ENCODE peak calls at places on chromosomes 12 and 14, in seven cellular contexts. One of them, this sample, is unnamed.

GRCh38 chr14:53354331-53354730 is 201.2 kb upstream of the DDHD1 start:
- DNase-seq in SK-N-SH: no peak
- DNase-seq in HepG2: no peak
- DNase-seq in HCT116: no peak
- DNase-seq in GM12878: no peak
- DNase-seq in K562: no peak
- DNase-seq in H1: no peak
- DNase-seq in this sample: no peak

GRCh38 chr14:37668646-37669045 is 73.2 kb downstream of the TTC6 start:
- DNase-seq in HCT116: no peak
- DNase-seq in GM12878: no peak
- DNase-seq in HepG2: no peak
- DNase-seq in H1: no peak
- DNase-seq in K562: no peak
- DNase-seq in SK-N-SH: no peak
- DNase-seq in this sample: no peak

GRCh38 chr12:104736307-104736706 is 221.8 kb downstream of the SLC41A2 start:
- DNase-seq in HCT116: no peak
- DNase-seq in K562: no peak
- DNase-seq in GM12878: no peak
- DNase-seq in HepG2: no peak
- DNase-seq in H1: no peak
- DNase-seq in SK-N-SH: peak; percentile 55
- DNase-seq in this sample: no peak

GRCh38 chr14:99257673-99258221 is 14.2 kb downstream of the BCL11B start:
- DNase-seq in SK-N-SH: no peak
- DNase-seq in GM12878: no peak
- DNase-seq in H1: no peak
- DNase-seq in K562: no peak
- DNase-seq in HCT116: no peak
- DNase-seq in HepG2: no peak
- DNase-seq in this sample: no peak

GRCh38 chr12:19639781-19640180 is 200.5 kb downstream of the AEBP2 start:
- DNase-seq in GM12878: no peak
- DNase-seq in SK-N-SH: no peak
- DNase-seq in HepG2: no peak
- DNase-seq in K562: no peak
- DNase-seq in H1: no peak
- DNase-seq in HCT116: no peak
- DNase-seq in this sample: no peak

GRCh38 chr12:123519151-123520001 is 14.1 kb downstream of the RILPL1 start:
- DNase-seq in K562: no peak
- DNase-seq in GM12878: no peak
- DNase-seq in HepG2: peak; percentile 84
- DNase-seq in H1: no peak
- DNase-seq in HCT116: no peak
- DNase-seq in SK-N-SH: no peak
- DNase-seq in this sample: peak; percentile 33

GRCh38 chr12:89166525-89166934 is 185.8 kb downstream of the DUSP6 start:
- DNase-seq in GM12878: peak; percentile 43
- DNase-seq in K562: peak; percentile 3
- DNase-seq in H1: no peak
- DNase-seq in SK-N-SH: no peak
- DNase-seq in HepG2: no peak
- DNase-seq in HCT116: no peak
- DNase-seq in this sample: no peak

GRCh38 chr14:73452341-73453191 is 5.8 kb downstream of the NUMB start:
- DNase-seq in HepG2: no peak
- DNase-seq in GM12878: no peak
- DNase-seq in H1: no peak
- DNase-seq in HCT116: no peak
- DNase-seq in K562: peak; percentile 50
- DNase-seq in SK-N-SH: no peak
- DNase-seq in this sample: no peak

GRCh38 chr14:74258705-74259035 is 19.4 kb downstream of the VSX2 start:
- DNase-seq in GM12878: no peak
- DNase-seq in K562: no peak
- DNase-seq in HepG2: no peak
- DNase-seq in H1: no peak
- DNase-seq in SK-N-SH: no peak
- DNase-seq in HCT116: no peak
- DNase-seq in this sample: no peak

GRCh38 chr14:37051680-37052079 is 120.7 kb downstream of the SLC25A21 start:
- DNase-seq in SK-N-SH: no peak
- DNase-seq in HCT116: no peak
- DNase-seq in GM12878: no peak
- DNase-seq in HepG2: no peak
- DNase-seq in H1: no peak
- DNase-seq in K562: no peak
- DNase-seq in this sample: no peak

GRCh38 chr14:58501214-58501816 is 73.8 kb downstream of the KIAA0586 start:
- DNase-seq in HepG2: peak; percentile 54
- DNase-seq in SK-N-SH: peak; percentile 37
- DNase-seq in K562: peak; percentile 49
- DNase-seq in GM12878: peak; percentile 30
- DNase-seq in HCT116: peak; percentile 54
- DNase-seq in H1: no peak
- DNase-seq in this sample: peak; percentile 32

GRCh38 chr12:120468846-120469449 is 600 bp downstream of the SRSF9 start:
- DNase-seq in H1: no peak
- DNase-seq in HCT116: no peak
- DNase-seq in SK-N-SH: peak; percentile 94
- DNase-seq in K562: peak; percentile 64
- DNase-seq in HepG2: no peak
- DNase-seq in GM12878: no peak
- DNase-seq in this sample: no peak

GRCh38 chr12:117060927-117061300 is 38.3 kb downstream of the TESC start:
- DNase-seq in H1: no peak
- DNase-seq in SK-N-SH: no peak
- DNase-seq in GM12878: no peak
- DNase-seq in K562: no peak
- DNase-seq in HepG2: no peak
- DNase-seq in HCT116: no peak
- DNase-seq in this sample: no peak

GRCh38 chr12:46835785-46836184 is 10.0 kb upstream of the SLC38A4 start:
- DNase-seq in GM12878: no peak
- DNase-seq in HCT116: no peak
- DNase-seq in SK-N-SH: no peak
- DNase-seq in K562: no peak
- DNase-seq in H1: no peak
- DNase-seq in HepG2: no peak
- DNase-seq in this sample: no peak

GRCh38 chr14:29926701-29927595 is 699 bp downstream of the PRKD1 start:
- DNase-seq in SK-N-SH: peak; percentile 73
- DNase-seq in H1: no peak
- DNase-seq in HepG2: peak; percentile 54
- DNase-seq in HCT116: no peak
- DNase-seq in GM12878: no peak
- DNase-seq in K562: no peak
- DNase-seq in this sample: no peak

GRCh38 chr12:58105225-58106119 is 164.1 kb downstream of the ATP23 start:
- DNase-seq in H1: no peak
- DNase-seq in HCT116: no peak
- DNase-seq in K562: no peak
- DNase-seq in HepG2: no peak
- DNase-seq in SK-N-SH: no peak
- DNase-seq in GM12878: no peak
- DNase-seq in this sample: no peak

GRCh38 chr14:50040905-50041465 is 75.4 kb downstream of the VCPKMT start:
- DNase-seq in HepG2: no peak
- DNase-seq in K562: no peak
- DNase-seq in HCT116: no peak
- DNase-seq in GM12878: no peak
- DNase-seq in SK-N-SH: no peak
- DNase-seq in H1: no peak
- DNase-seq in this sample: no peak

GRCh38 chr14:98711453-98711852 is 560.5 kb downstream of the BCL11B start:
- DNase-seq in K562: no peak
- DNase-seq in H1: no peak
- DNase-seq in HCT116: no peak
- DNase-seq in HepG2: no peak
- DNase-seq in SK-N-SH: no peak
- DNase-seq in GM12878: no peak
- DNase-seq in this sample: no peak

GRCh38 chr12:15605886-15606590 is 183.2 kb downstream of the EPS8 start:
- DNase-seq in HepG2: no peak
- DNase-seq in SK-N-SH: no peak
- DNase-seq in GM12878: no peak
- DNase-seq in K562: no peak
- DNase-seq in HCT116: no peak
- DNase-seq in H1: no peak
- DNase-seq in this sample: no peak

GRCh38 chr14:89320381-89321000 is 96.5 kb downstream of the FOXN3 start:
- DNase-seq in GM12878: no peak
- DNase-seq in HCT116: no peak
- DNase-seq in H1: no peak
- DNase-seq in K562: no peak
- DNase-seq in SK-N-SH: no peak
- DNase-seq in HepG2: no peak
- DNase-seq in this sample: no peak

GRCh38 chr14:30264161-30264560 is 294.8 kb upstream of the G2E3 start:
- DNase-seq in K562: no peak
- DNase-seq in HCT116: no peak
- DNase-seq in HepG2: no peak
- DNase-seq in H1: no peak
- DNase-seq in SK-N-SH: no peak
- DNase-seq in GM12878: no peak
- DNase-seq in this sample: no peak

GRCh38 chr14:79021756-79022155 is 851.6 kb downstream of the NRXN3 start:
- DNase-seq in SK-N-SH: no peak
- DNase-seq in K562: no peak
- DNase-seq in GM12878: no peak
- DNase-seq in H1: no peak
- DNase-seq in HepG2: no peak
- DNase-seq in HCT116: no peak
- DNase-seq in this sample: no peak

GRCh38 chr14:68854421-68854820 is 61.6 kb upstream of the ZFP36L1 start:
- DNase-seq in HCT116: no peak
- DNase-seq in K562: peak; percentile 34
- DNase-seq in SK-N-SH: no peak
- DNase-seq in GM12878: no peak
- DNase-seq in HepG2: no peak
- DNase-seq in H1: no peak
- DNase-seq in this sample: no peak

DNA sequence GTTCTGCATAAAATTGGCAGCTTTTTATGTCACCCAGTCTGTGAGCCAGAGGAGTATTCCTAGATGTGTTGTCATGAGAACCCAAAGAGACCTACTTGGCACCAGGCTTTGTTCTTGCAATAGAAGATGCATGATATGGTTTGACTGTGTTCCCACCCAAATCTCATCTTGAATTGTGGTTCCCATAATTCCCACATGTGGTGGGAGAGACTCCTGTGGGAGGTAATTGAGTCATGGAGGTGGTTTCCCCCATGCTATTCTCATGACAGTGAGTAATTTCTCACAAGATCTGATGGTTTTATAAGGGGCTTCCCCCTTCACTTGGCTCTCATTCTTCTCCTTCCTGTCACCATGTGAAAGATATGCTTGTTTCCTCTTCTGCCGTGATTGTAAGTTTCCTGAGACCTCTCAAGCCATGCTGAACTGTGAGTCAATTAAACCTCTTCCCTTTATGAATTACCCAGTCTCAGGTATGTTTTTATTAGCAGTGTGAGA is 572.0 kb upstream of the ATP2B1 start:
- DNase-seq in H1: no peak
- DNase-seq in SK-N-SH: no peak
- DNase-seq in GM12878: peak; percentile 52
- DNase-seq in HCT116: no peak
- DNase-seq in K562: no peak
- DNase-seq in HepG2: no peak
- DNase-seq in this sample: no peak
- TF ChIP-seq YY1 in H1: no peak
- TF ChIP-seq YY1 in SK-N-SH: no peak
- TF ChIP-seq YY1 in GM12878: no peak
- TF ChIP-seq YY1 in HCT116: no peak
- TF ChIP-seq YY1 in K562: no peak
- TF ChIP-seq YY1 in HepG2: no peak
- TF ChIP-seq YY1 in this sample: no peak

GRCh38 chr12:32773686-32774085 is 18.0 kb upstream of the YARS2 start:
- DNase-seq in K562: no peak
- DNase-seq in GM12878: no peak
- DNase-seq in HCT116: no peak
- DNase-seq in HepG2: no peak
- DNase-seq in SK-N-SH: no peak
- DNase-seq in H1: no peak
- DNase-seq in this sample: no peak

GRCh38 chr12:32765906-32766305 is 10.2 kb upstream of the YARS2 start:
- DNase-seq in SK-N-SH: no peak
- DNase-seq in HepG2: no peak
- DNase-seq in GM12878: no peak
- DNase-seq in HCT116: no peak
- DNase-seq in H1: no peak
- DNase-seq in K562: no peak
- DNase-seq in this sample: no peak

DNA sequence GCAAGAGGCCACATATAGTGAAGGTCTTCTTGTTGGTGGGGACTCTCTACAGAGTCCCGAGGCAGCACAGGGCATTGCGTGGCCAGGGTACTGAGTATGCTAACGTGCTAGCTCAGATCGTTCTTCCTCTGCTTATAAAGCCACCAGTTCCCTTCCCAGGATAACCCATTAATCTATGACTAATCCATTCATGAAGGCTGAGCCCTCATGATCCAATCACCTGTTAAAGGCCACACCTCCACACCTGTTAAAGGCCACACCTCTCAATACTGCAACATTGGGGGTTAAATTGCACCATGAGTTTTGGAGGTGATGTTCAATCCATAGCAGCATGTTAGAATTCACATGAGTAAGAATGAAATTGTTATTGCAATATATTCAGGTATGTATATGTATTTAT is 12.8 kb upstream of the YARS2 start:
- DNase-seq in SK-N-SH: no peak
- DNase-seq in K562: no peak
- DNase-seq in GM12878: no peak
- DNase-seq in HepG2: no peak
- DNase-seq in H1: no peak
- DNase-seq in HCT116: no peak
- DNase-seq in this sample: no peak
- TF ChIP-seq YY1 in SK-N-SH: no peak
- TF ChIP-seq YY1 in K562: no peak
- TF ChIP-seq YY1 in GM12878: no peak
- TF ChIP-seq YY1 in HepG2: no peak
- TF ChIP-seq YY1 in H1: no peak
- TF ChIP-seq YY1 in HCT116: no peak
- TF ChIP-seq YY1 in this sample: no peak

GRCh38 chr12:22103418-22103817 is 57.4 kb downstream of the CMAS start:
- DNase-seq in K562: no peak
- DNase-seq in SK-N-SH: no peak
- DNase-seq in HCT116: no peak
- DNase-seq in HepG2: no peak
- DNase-seq in GM12878: no peak
- DNase-seq in H1: no peak
- DNase-seq in this sample: no peak
- TF ChIP-seq YY1 in K562: no peak
- TF ChIP-seq YY1 in SK-N-SH: no peak
- TF ChIP-seq YY1 in HCT116: no peak
- TF ChIP-seq YY1 in HepG2: no peak
- TF ChIP-seq YY1 in GM12878: no peak
- TF ChIP-seq YY1 in H1: no peak
- TF ChIP-seq YY1 in this sample: no peak

GRCh38 chr14:105333020-105333490 is 18.5 kb downstream of the PACS2 start:
- DNase-seq in HCT116: no peak
- DNase-seq in K562: no peak
- DNase-seq in GM12878: no peak
- DNase-seq in SK-N-SH: no peak
- DNase-seq in HepG2: no peak
- DNase-seq in H1: no peak
- DNase-seq in this sample: no peak
- TF ChIP-seq YY1 in HCT116: no peak
- TF ChIP-seq YY1 in K562: no peak
- TF ChIP-seq YY1 in GM12878: no peak
- TF ChIP-seq YY1 in SK-N-SH: no peak
- TF ChIP-seq YY1 in HepG2: no peak
- TF ChIP-seq YY1 in H1: no peak
- TF ChIP-seq YY1 in this sample: no peak